ENCODE peak calls at places on chromosome 13, in five cellular contexts. G is pancreas, Z is thoracic aorta, N is ascending aorta, H is tibial nerve. Y is an unnamed sample. For H3K4me1 and H3K27me3, the result is how much of the 10 kb centered on the place peaks cover.

GRCh38 chr13:50098693-50099092 is 83.4 kb downstream of the KCNRG start:
- DNase-seq in G (no peak), Z (no peak), N (no peak), H (no peak), Y (no peak)

GRCh38 chr13:36746051-36746450 is 72.2 kb downstream of the SERTM1 start:
- DNase-seq in G (no peak), Z (no peak), N (no peak), H (no peak), Y (no peak)

GRCh38 chr13:112955956-112956355 is 13.1 kb upstream of the MCF2L start:
- DNase-seq in G (no peak), Z (no peak), N (no peak), H (no peak), Y (no peak)

GRCh38 chr13:41587490-41587889 is 130.1 kb downstream of the RGCC start:
- DNase-seq in G (no peak), Z (no peak), N (no peak), H (no peak), Y (no peak)

GRCh38 chr13:52949044-52949443 is 79.6 kb upstream of the OLFM4 start:
- DNase-seq in G (no peak), Z (no peak), N (no peak), H (no peak), Y (no peak)

GRCh38 chr13:34750078-34750703 is 191.9 kb upstream of the NBEA start:
- DNase-seq in G (peak), Z (no peak), N (no peak), H (no peak), Y (no peak)

GRCh38 chr13:99196466-99197256 is 4.0 kb upstream of the UBAC2 start:
- DNase-seq in G (no peak), Z (no peak), N (no peak), H (no peak), Y (no peak)

GRCh38 chr13:96027496-96027895 is 25.7 kb downstream of the UGGT2 start:
- DNase-seq in G (no peak), Z (no peak), N (no peak), H (no peak), Y (no peak)

GRCh38 chr13:51997641-51998330 is 13.5 kb downstream of the ATP7B start:
- DNase-seq in G (no peak), Z (no peak), N (no peak), H (no peak), Y (no peak)

GRCh38 chr13:32426981-32427851 is 714 bp downstream of the N4BP2L1 start:
- DNase-seq in G (peak), Z (no peak), N (peak), H (peak), Y (peak)
- H3K27ac ChIP-seq in G (peak), Z (peak), N (peak), H (peak), Y (peak)

DNA sequence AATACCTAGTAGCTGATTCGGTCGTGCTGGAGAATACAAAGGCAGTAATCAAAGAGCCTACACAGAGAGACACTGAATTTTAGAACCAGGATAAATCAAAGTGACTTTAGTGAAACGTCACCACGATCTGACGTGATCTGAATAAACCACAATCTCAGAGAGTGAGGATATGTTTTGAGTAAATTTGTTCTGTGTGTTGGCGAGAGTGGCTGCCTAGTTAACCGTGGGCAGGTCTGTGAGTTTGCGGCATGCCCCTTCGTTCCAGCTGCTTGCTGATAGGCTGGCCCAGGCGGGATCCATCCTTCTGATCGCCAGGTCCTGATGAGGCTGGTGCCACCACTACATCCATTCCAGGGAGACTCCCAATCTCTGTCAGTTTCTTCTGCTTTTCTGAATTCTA is 40.4 kb downstream of the LRCH1 start:
- DNase-seq in G (no peak), Z (no peak), N (no peak), H (no peak), Y (no peak)
- H3K4me1 ChIP-seq in G (under half), Z (under half), N (under half), H (half or more), Y (under half)

GRCh38 chr13:20161951-20162300 is 1.1 kb upstream of the GJA3 start:
- DNase-seq in G (no peak), Z (no peak), N (no peak), H (no peak), Y (no peak)
- H3K27me3 ChIP-seq in G (under half), Z (under half), N (under half), H (half or more), Y (half or more)

GRCh38 chr13:45122941-45123340 is 2.6 kb downstream of the GTF2F2 start:
- DNase-seq in G (no peak), Z (no peak), N (no peak), H (no peak), Y (no peak)

GRCh38 chr13:45121421-45121820 is 1.1 kb downstream of the GTF2F2 start:
- DNase-seq in G (no peak), Z (no peak), N (no peak), H (no peak), Y (no peak)

GRCh38 chr13:45119990-45120864 is at the start of gene GTF2F2:
- DNase-seq in G (peak), Z (peak), N (peak), H (peak), Y (peak)

GRCh38 chr13:45120967-45121366 is 657 bp downstream of the GTF2F2 start:
- DNase-seq in G (no peak), Z (no peak), N (no peak), H (no peak), Y (no peak)

DNA sequence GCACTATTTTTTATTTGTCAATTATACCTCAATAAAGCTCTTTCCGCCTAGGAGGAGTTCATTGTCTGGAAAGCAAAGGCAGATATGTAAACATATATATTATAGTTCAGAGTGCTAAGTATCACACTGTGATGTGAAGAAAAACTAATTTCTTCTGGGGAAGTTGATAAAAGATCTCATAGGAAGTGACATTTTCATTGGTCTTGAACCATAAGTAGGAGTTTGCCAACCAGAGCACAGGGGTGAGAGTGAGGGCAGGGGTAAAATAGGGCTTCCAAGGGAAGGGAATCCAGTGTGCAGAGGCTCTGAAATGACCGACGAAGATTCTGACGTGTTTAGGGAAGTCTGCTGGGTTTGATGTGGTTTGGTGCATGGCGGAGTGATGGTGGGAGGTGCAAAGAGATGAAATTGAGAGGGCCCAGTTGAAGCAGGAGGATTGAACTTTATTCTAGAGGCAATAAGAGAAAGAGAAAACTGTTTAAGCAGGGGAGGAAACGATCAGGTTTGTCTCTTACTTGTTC is 781 bp upstream of the GTF2F2 start:
- DNase-seq in G (no peak), Z (no peak), N (no peak), H (no peak), Y (no peak)
- H3K27ac ChIP-seq in G (no peak), Z (peak), N (peak), H (peak), Y (peak)

Y was measured in gastrocnemius medialis.